ENCODE peak calls at places on chromosomes 3 and 15, in four cellular contexts. V, U, P and H are unnamed samples.

GRCh38 chr3:66367979-66368378 is 132.8 kb downstream of the LRIG1 start:
- DNase-seq in V (no peak), U (no peak), P (no peak), H (no peak)

GRCh38 chr3:132659000-132659369 is 624 bp downstream of the ACAD11 start:
- DNase-seq in U (no peak), V (no peak), P (peak), H (no peak)

GRCh38 chr15:37289109-37289765 is 188.9 kb upstream of the MEIS2 start:
- DNase-seq in P (peak), V (no peak), U (no peak), H (no peak)

GRCh38 chr3:123365450-123366143 is 83.3 kb downstream of the ADCY5 start:
- DNase-seq in U (no peak), P (peak), V (no peak), H (no peak)

GRCh38 chr3:184345678-184346144 is 8.3 kb downstream of the FAM131A start:
- DNase-seq in V (peak), U (no peak), P (peak), H (no peak)

GRCh38 chr3:123390865-123391613 is 57.9 kb downstream of the ADCY5 start:
- DNase-seq in P (peak), U (no peak), V (no peak), H (no peak)

GRCh38 chr3:187802928-187803259 is 57.6 kb upstream of the BCL6 start:
- DNase-seq in V (no peak), P (no peak), U (no peak), H (no peak)

GRCh38 chr3:124557433-124558232 is 172.6 kb upstream of the UMPS start:
- DNase-seq in P (peak), V (no peak), U (no peak), H (no peak)

GRCh38 chr15:86155551-86155950 is 75.9 kb downstream of the AGBL1 start:
- DNase-seq in U (no peak), V (no peak), P (no peak), H (no peak)

GRCh38 chr15:85727068-85727467 is 67.7 kb downstream of the KLHL25 start:
- DNase-seq in P (no peak), V (no peak), U (no peak), H (no peak)

GRCh38 chr3:195102609-195103467 is 168.1 kb downstream of the XXYLT1 start:
- DNase-seq in V (peak), P (peak), U (peak), H (peak)

GRCh38 chr3:14152963-14153355 is 25.4 kb downstream of the XPC start:
- DNase-seq in U (no peak), V (no peak), P (no peak), H (no peak)

GRCh38 chr15:74950078-74951000 is 6.2 kb downstream of the RPP25 start:
- DNase-seq in P (peak), U (peak), V (peak), H (no peak)

GRCh38 chr3:46948830-46949671 is 27.5 kb downstream of the CCDC12 start:
- DNase-seq in U (no peak), V (no peak), P (peak), H (no peak)

GRCh38 chr3:122351612-122352011 is 26.6 kb downstream of the CSTA start:
- DNase-seq in V (no peak), U (no peak), P (no peak), H (no peak)

GRCh38 chr3:73623996-73624362 is 762 bp downstream of the PDZRN3 start:
- DNase-seq in U (no peak), V (no peak), P (no peak), H (no peak)

GRCh38 chr3:32245200-32245599 is 6.7 kb downstream of the CMTM8 start:
- DNase-seq in P (no peak), U (no peak), V (no peak), H (no peak)

GRCh38 chr3:133271491-133271890 is 128.4 kb upstream of the BFSP2 start:
- DNase-seq in V (no peak), U (no peak), P (no peak), H (no peak)

GRCh38 chr3:194586839-194587238 is 46.4 kb downstream of the TMEM44 start:
- DNase-seq in V (no peak), P (no peak), U (no peak), H (no peak)

GRCh38 chr3:187994221-187995085 is 159.5 kb upstream of the LPP start:
- DNase-seq in V (no peak), P (peak), U (no peak), H (no peak)

GRCh38 chr3:57152150-57152549 is 13.0 kb downstream of the IL17RD start:
- DNase-seq in U (no peak), P (no peak), V (no peak), H (no peak)

GRCh38 chr3:134543113-134543512 is 57.3 kb downstream of the CEP63 start:
- DNase-seq in P (no peak), V (no peak), U (no peak), H (no peak)

GRCh38 chr3:180804871-180805430 is 107.5 kb upstream of the FXR1 start:
- DNase-seq in P (no peak), V (no peak), U (no peak), H (no peak)

GRCh38 chr15:91302588-91303439 is 202.8 kb downstream of the SV2B start:
- DNase-seq in P (peak), V (no peak), U (peak), H (no peak)

GRCh38 chr3:72786668-72787067 is 61.6 kb downstream of the SHQ1 start:
- DNase-seq in P (no peak), U (no peak), V (no peak), H (no peak)

GRCh38 chr15:45827275-45827674 is 192.4 kb downstream of the SQOR start:
- DNase-seq in V (no peak), P (no peak), U (no peak), H (no peak)

GRCh38 chr3:70631716-70632307 is 319.4 kb upstream of the MDFIC2 start:
- DNase-seq in U (no peak), P (no peak), V (no peak), H (no peak)

GRCh38 chr3:15289661-15290060 is 42.7 kb downstream of the SH3BP5 start:
- DNase-seq in P (no peak), U (no peak), V (no peak), H (no peak)

GRCh38 chr3:112635674-112636073 is 5.3 kb downstream of the CCDC80 start:
- DNase-seq in V (no peak), P (no peak), U (no peak), H (peak)

GRCh38 chr3:18080198-18080689 is 337.8 kb upstream of the TBC1D5 start:
- DNase-seq in V (no peak), U (no peak), P (no peak), H (no peak)

GRCh38 chr3:62197613-62198012 is 175.7 kb downstream of the FEZF2 start:
- DNase-seq in V (no peak), U (no peak), P (no peak), H (no peak)

GRCh38 chr3:190076601-190077444 is 43.9 kb downstream of the P3H2 start:
- DNase-seq in P (peak), U (peak), V (peak), H (peak)

GRCh38 chr15:98920091-98920880 is 87.3 kb downstream of the PGPEP1L start:
- DNase-seq in U (no peak), P (no peak), V (no peak), H (no peak)

GRCh38 chr3:182609575-182610156 is 183.6 kb upstream of the ATP11B start:
- DNase-seq in P (no peak), V (no peak), U (no peak), H (no peak)

GRCh38 chr3:12743583-12743982 is 15.5 kb downstream of the TMEM40 start:
- DNase-seq in V (no peak), U (no peak), P (no peak), H (no peak)

GRCh38 chr3:141465221-141465620 is 21.6 kb upstream of the RASA2 start:
- DNase-seq in V (no peak), P (no peak), U (no peak), H (no peak)

GRCh38 chr15:50828610-50829206 is 63.2 kb upstream of the SPPL2A start:
- DNase-seq in V (peak), U (no peak), P (peak), H (peak)

GRCh38 chr3:65820600-65820999 is 218.1 kb downstream of the MAGI1 start:
- DNase-seq in P (no peak), V (no peak), U (no peak), H (no peak)

GRCh38 chr15:60580650-60581415 is 101.9 kb upstream of the ICE2 start:
- DNase-seq in V (no peak), U (no peak), P (no peak), H (peak)